ENCODE peak calls at places on chromosome 3, in five cellular contexts. O, U, S, E and Q are unnamed samples.

GRCh38 chr3:69985266-69985665 is 14.3 kb upstream of the SAMMSON start:
- DNase-seq in O (no peak), U (no peak), S (no peak), E (no peak), Q (no peak)

GRCh38 chr3:157501863-157502262 is 1.4 kb downstream of the VEPH1 start:
- DNase-seq in O (no peak), U (no peak), S (no peak), E (no peak), Q (peak)

GRCh38 chr3:158160958-158161357 is 51.1 kb downstream of the RSRC1 start:
- DNase-seq in O (no peak), U (no peak), S (no peak), E (no peak), Q (no peak)

GRCh38 chr3:52846427-52846983 is 11.7 kb upstream of the MUSTN1 start:
- DNase-seq in O (no peak), U (no peak), S (no peak), E (no peak), Q (no peak)

GRCh38 chr3:108202080-108202479 is 20.1 kb downstream of the IFT57 start:
- DNase-seq in O (no peak), U (no peak), S (no peak), E (no peak), Q (no peak)

GRCh38 chr3:121677141-121677540 is 16.4 kb upstream of the HCLS1 start:
- DNase-seq in O (no peak), U (no peak), S (no peak), E (no peak), Q (no peak)

GRCh38 chr3:142027713-142028112 is 121.6 kb downstream of the TFDP2 start:
- DNase-seq in O (no peak), U (no peak), S (no peak), E (no peak), Q (no peak)

GRCh38 chr3:196641278-196642058 is 2.0 kb downstream of the NRROS start:
- DNase-seq in O (no peak), U (no peak), S (no peak), E (no peak), Q (no peak)

GRCh38 chr3:5160926-5161858 is 26.3 kb upstream of the EDEM1 start:
- DNase-seq in O (no peak), U (no peak), S (no peak), E (no peak), Q (no peak)

GRCh38 chr3:77134801-77135200 is 94.9 kb downstream of the ROBO2 start:
- DNase-seq in O (no peak), U (no peak), S (no peak), E (no peak), Q (no peak)

GRCh38 chr3:182710557-182711157 is 82.6 kb upstream of the ATP11B start:
- DNase-seq in O (peak), U (peak), S (no peak), E (no peak), Q (no peak)

GRCh38 chr3:141000027-141000663 is 51.0 kb upstream of the SPSB4 start:
- DNase-seq in O (peak), U (peak), S (peak), E (peak), Q (peak)

GRCh38 chr3:71962561-71963240 is 177.8 kb upstream of the PROK2 start:
- DNase-seq in O (no peak), U (no peak), S (no peak), E (no peak), Q (no peak)

GRCh38 chr3:126932188-126932931 is 50.6 kb upstream of the PLXNA1 start:
- DNase-seq in O (no peak), U (no peak), S (no peak), E (no peak), Q (no peak)

GRCh38 chr3:159854500-159855124 is 134.0 kb upstream of the IL12A start:
- DNase-seq in O (no peak), U (peak), S (no peak), E (no peak), Q (no peak)

GRCh38 chr3:102512734-102513518 is 78.1 kb downstream of the ZPLD1 start:
- DNase-seq in O (no peak), U (no peak), S (no peak), E (no peak), Q (no peak)

GRCh38 chr3:169044341-169045113 is 619.0 kb downstream of the MECOM start:
- DNase-seq in O (no peak), U (no peak), S (no peak), E (no peak), Q (no peak)

GRCh38 chr3:15815696-15816095 is 17.9 kb upstream of the ANKRD28 start:
- DNase-seq in O (no peak), U (peak), S (no peak), E (no peak), Q (no peak)
- TF ChIP-seq ATF2 in O (no peak), U (no peak), S (no peak), E (no peak), Q (no peak)

GRCh38 chr3:112779558-112780480 is 66.8 kb downstream of the CD200R1L start:
- DNase-seq in O (no peak), U (no peak), S (no peak), E (no peak), Q (no peak)
- TF ChIP-seq ATF2 in O (no peak), U (no peak), S (no peak), E (no peak), Q (no peak)

GRCh38 chr3:49327485-49327884 is 12.4 kb downstream of the USP4 start:
- DNase-seq in O (no peak), U (peak), S (no peak), E (no peak), Q (no peak)
- TF ChIP-seq ATF2 in O (no peak), U (no peak), S (no peak), E (no peak), Q (no peak)

GRCh38 chr3:128878556-128879124 is 780 bp upstream of the ACAD9 start:
- DNase-seq in O (peak), U (peak), S (peak), E (no peak), Q (no peak)
- TF ChIP-seq ATF2 in O (no peak), U (no peak), S (no peak), E (no peak), Q (no peak)

DNA sequence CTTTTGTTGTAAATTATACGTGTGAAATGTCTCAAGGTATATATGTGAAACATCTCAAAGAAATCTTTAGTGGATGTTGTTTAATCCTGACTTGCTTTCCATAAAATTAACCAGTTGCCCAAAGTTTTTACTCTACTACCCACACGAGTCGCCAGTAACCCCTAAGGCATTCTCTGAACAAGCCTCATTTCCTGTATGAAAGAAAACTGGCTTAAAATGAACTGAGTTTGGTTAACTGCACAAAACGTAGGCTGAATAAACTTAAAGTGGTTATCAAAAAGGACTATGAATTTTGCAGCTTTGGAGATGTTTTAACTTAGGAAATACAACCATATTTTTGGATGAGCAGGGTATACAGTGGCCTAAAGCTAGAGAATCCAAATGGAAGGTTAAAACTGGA is 2.7 kb upstream of the APPL1 start:
- DNase-seq in O (no peak), U (no peak), S (no peak), E (no peak), Q (no peak)
- TF ChIP-seq ATF2 in O (no peak), U (no peak), S (no peak), E (no peak), Q (no peak)

GRCh38 chr3:25843332-25843731 is 53.4 kb downstream of the OXSM start:
- DNase-seq in O (no peak), U (no peak), S (no peak), E (no peak), Q (no peak)
- TF ChIP-seq ATF2 in O (no peak), U (no peak), S (no peak), E (no peak), Q (no peak)

DNA sequence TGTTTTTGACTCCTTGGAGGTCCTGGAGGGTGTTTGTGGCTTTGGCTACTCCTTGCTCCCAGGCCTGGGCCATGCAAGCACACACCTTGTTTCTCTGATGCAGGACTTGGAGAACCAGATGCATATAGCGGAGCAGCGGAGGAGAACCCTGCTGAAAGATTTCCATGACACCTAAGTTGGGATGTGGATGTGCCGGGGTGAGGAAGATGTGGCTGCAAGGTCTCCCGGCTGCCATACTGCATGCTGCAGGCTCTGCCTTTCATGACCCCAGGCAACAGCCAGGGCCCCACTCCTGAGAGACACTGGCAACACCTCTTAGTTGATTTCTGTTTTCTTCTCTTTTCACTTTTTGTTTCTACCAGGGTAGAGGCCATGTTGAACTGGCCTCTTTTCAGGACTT is 6.9 kb upstream of the P4HTM start:
- DNase-seq in O (no peak), U (no peak), S (no peak), E (no peak), Q (no peak)
- TF ChIP-seq ATF2 in O (no peak), U (no peak), S (no peak), E (no peak), Q (no peak)